ENCODE peak calls at places on chromosomes 13 and 19, in nine cellular contexts. One of them, this sample, is unnamed.
A peak's percentile ranks its signal among the peaks of the same experiment; 100 is the strongest.

GRCh38 chr13:49997935-49998334 is 1.1 kb downstream of the TRIM13 start:
- DNase-seq in Calu3: no peak
- DNase-seq in body of pancreas: no peak
- DNase-seq in germinal center: no peak
- DNase-seq in glutamatergic neuron: no peak
- DNase-seq in AG09319: no peak
- DNase-seq in endothelial cell: no peak
- DNase-seq in stimulated activated CD4-positive, alpha-beta T cell treated with anti-CD3 and anti-CD28 coated beads, Interleukin-12 subunit alpha, Interleukin-12 subunit beta, amount 100 ng/mL, for 4 hours: no peak
- DNase-seq in activated T-helper 1 cell treated with anti-CD3 and anti-CD28 coated beads, Interleukin-12 subunit alpha, Interleukin-12 subunit beta, Interleukin-2, Interleukin-4 antibody, amounts not matched to agents 30 ng/mL and 10 ng/mL and 1 ng/mL, durations not matched to agents 14 hours and 24 hours and 36 hours: no peak
- DNase-seq in this sample: no peak

GRCh38 chr19:38378866-38379265 is 4.5 kb downstream of the PSMD8 start:
- DNase-seq in endothelial cell: no peak
- DNase-seq in activated T-helper 1 cell treated with anti-CD3 and anti-CD28 coated beads, Interleukin-12 subunit alpha, Interleukin-12 subunit beta, Interleukin-2, Interleukin-4 antibody, amounts not matched to agents 30 ng/mL and 10 ng/mL and 1 ng/mL, durations not matched to agents 14 hours and 24 hours and 36 hours: no peak
- DNase-seq in AG09319: no peak
- DNase-seq in body of pancreas: no peak
- DNase-seq in Calu3: no peak
- DNase-seq in germinal center: no peak
- DNase-seq in stimulated activated CD4-positive, alpha-beta T cell treated with anti-CD3 and anti-CD28 coated beads, Interleukin-12 subunit alpha, Interleukin-12 subunit beta, amount 100 ng/mL, for 4 hours: no peak
- DNase-seq in glutamatergic neuron: no peak
- DNase-seq in this sample: no peak

GRCh38 chr19:9789066-9789465 is 20.5 kb upstream of the ZNF846 start:
- DNase-seq in glutamatergic neuron: no peak
- DNase-seq in germinal center: no peak
- DNase-seq in Calu3: no peak
- DNase-seq in body of pancreas: no peak
- DNase-seq in endothelial cell: no peak
- DNase-seq in stimulated activated CD4-positive, alpha-beta T cell treated with anti-CD3 and anti-CD28 coated beads, Interleukin-12 subunit alpha, Interleukin-12 subunit beta, amount 100 ng/mL, for 4 hours: no peak
- DNase-seq in AG09319: no peak
- DNase-seq in activated T-helper 1 cell treated with anti-CD3 and anti-CD28 coated beads, Interleukin-12 subunit alpha, Interleukin-12 subunit beta, Interleukin-2, Interleukin-4 antibody, amounts not matched to agents 30 ng/mL and 10 ng/mL and 1 ng/mL, durations not matched to agents 14 hours and 24 hours and 36 hours: no peak
- DNase-seq in this sample: no peak

GRCh38 chr19:48896191-48896720 is 2.3 kb downstream of the TULP2 start:
- DNase-seq in Calu3: no peak
- DNase-seq in endothelial cell: no peak
- DNase-seq in AG09319: no peak
- DNase-seq in body of pancreas: peak; percentile 68
- DNase-seq in germinal center: peak; percentile 84
- DNase-seq in stimulated activated CD4-positive, alpha-beta T cell treated with anti-CD3 and anti-CD28 coated beads, Interleukin-12 subunit alpha, Interleukin-12 subunit beta, amount 100 ng/mL, for 4 hours: peak; percentile 49
- DNase-seq in activated T-helper 1 cell treated with anti-CD3 and anti-CD28 coated beads, Interleukin-12 subunit alpha, Interleukin-12 subunit beta, Interleukin-2, Interleukin-4 antibody, amounts not matched to agents 30 ng/mL and 10 ng/mL and 1 ng/mL, durations not matched to agents 14 hours and 24 hours and 36 hours: no peak
- DNase-seq in glutamatergic neuron: peak; percentile 58
- DNase-seq in this sample: no peak

GRCh38 chr19:16739546-16739945 is 19.9 kb downstream of the NWD1 start:
- DNase-seq in body of pancreas: no peak
- DNase-seq in germinal center: no peak
- DNase-seq in Calu3: no peak
- DNase-seq in endothelial cell: peak; percentile 42
- DNase-seq in AG09319: no peak
- DNase-seq in activated T-helper 1 cell treated with anti-CD3 and anti-CD28 coated beads, Interleukin-12 subunit alpha, Interleukin-12 subunit beta, Interleukin-2, Interleukin-4 antibody, amounts not matched to agents 30 ng/mL and 10 ng/mL and 1 ng/mL, durations not matched to agents 14 hours and 24 hours and 36 hours: no peak
- DNase-seq in stimulated activated CD4-positive, alpha-beta T cell treated with anti-CD3 and anti-CD28 coated beads, Interleukin-12 subunit alpha, Interleukin-12 subunit beta, amount 100 ng/mL, for 4 hours: no peak
- DNase-seq in glutamatergic neuron: no peak
- DNase-seq in this sample: no peak

GRCh38 chr19:34375598-34375997 is 10.6 kb downstream of the GPI start:
- DNase-seq in AG09319: no peak
- DNase-seq in stimulated activated CD4-positive, alpha-beta T cell treated with anti-CD3 and anti-CD28 coated beads, Interleukin-12 subunit alpha, Interleukin-12 subunit beta, amount 100 ng/mL, for 4 hours: no peak
- DNase-seq in Calu3: no peak
- DNase-seq in germinal center: no peak
- DNase-seq in glutamatergic neuron: no peak
- DNase-seq in body of pancreas: no peak
- DNase-seq in endothelial cell: no peak
- DNase-seq in activated T-helper 1 cell treated with anti-CD3 and anti-CD28 coated beads, Interleukin-12 subunit alpha, Interleukin-12 subunit beta, Interleukin-2, Interleukin-4 antibody, amounts not matched to agents 30 ng/mL and 10 ng/mL and 1 ng/mL, durations not matched to agents 14 hours and 24 hours and 36 hours: no peak
- DNase-seq in this sample: no peak

GRCh38 chr19:29106353-29106885 is 106.5 kb downstream of the UQCRFS1 start:
- DNase-seq in Calu3: no peak
- DNase-seq in body of pancreas: no peak
- DNase-seq in AG09319: no peak
- DNase-seq in stimulated activated CD4-positive, alpha-beta T cell treated with anti-CD3 and anti-CD28 coated beads, Interleukin-12 subunit alpha, Interleukin-12 subunit beta, amount 100 ng/mL, for 4 hours: no peak
- DNase-seq in activated T-helper 1 cell treated with anti-CD3 and anti-CD28 coated beads, Interleukin-12 subunit alpha, Interleukin-12 subunit beta, Interleukin-2, Interleukin-4 antibody, amounts not matched to agents 30 ng/mL and 10 ng/mL and 1 ng/mL, durations not matched to agents 14 hours and 24 hours and 36 hours: no peak
- DNase-seq in glutamatergic neuron: no peak
- DNase-seq in endothelial cell: no peak
- DNase-seq in germinal center: no peak
- DNase-seq in this sample: no peak

GRCh38 chr13:112583592-112584277 is 4.2 kb downstream of the TUBGCP3 start:
- DNase-seq in Calu3: no peak
- DNase-seq in glutamatergic neuron: no peak
- DNase-seq in AG09319: no peak
- DNase-seq in activated T-helper 1 cell treated with anti-CD3 and anti-CD28 coated beads, Interleukin-12 subunit alpha, Interleukin-12 subunit beta, Interleukin-2, Interleukin-4 antibody, amounts not matched to agents 30 ng/mL and 10 ng/mL and 1 ng/mL, durations not matched to agents 14 hours and 24 hours and 36 hours: no peak
- DNase-seq in stimulated activated CD4-positive, alpha-beta T cell treated with anti-CD3 and anti-CD28 coated beads, Interleukin-12 subunit alpha, Interleukin-12 subunit beta, amount 100 ng/mL, for 4 hours: no peak
- DNase-seq in body of pancreas: peak; percentile 68
- DNase-seq in germinal center: peak; percentile 76
- DNase-seq in endothelial cell: no peak
- DNase-seq in this sample: no peak

GRCh38 chr19:48041877-48042580 is 1.9 kb downstream of the CABP5 start:
- DNase-seq in germinal center: no peak
- DNase-seq in glutamatergic neuron: no peak
- DNase-seq in endothelial cell: no peak
- DNase-seq in activated T-helper 1 cell treated with anti-CD3 and anti-CD28 coated beads, Interleukin-12 subunit alpha, Interleukin-12 subunit beta, Interleukin-2, Interleukin-4 antibody, amounts not matched to agents 30 ng/mL and 10 ng/mL and 1 ng/mL, durations not matched to agents 14 hours and 24 hours and 36 hours: no peak
- DNase-seq in stimulated activated CD4-positive, alpha-beta T cell treated with anti-CD3 and anti-CD28 coated beads, Interleukin-12 subunit alpha, Interleukin-12 subunit beta, amount 100 ng/mL, for 4 hours: no peak
- DNase-seq in Calu3: no peak
- DNase-seq in body of pancreas: no peak
- DNase-seq in AG09319: no peak
- DNase-seq in this sample: no peak

GRCh38 chr13:83618966-83619365 is 263.3 kb downstream of the SLITRK1 start:
- DNase-seq in AG09319: no peak
- DNase-seq in activated T-helper 1 cell treated with anti-CD3 and anti-CD28 coated beads, Interleukin-12 subunit alpha, Interleukin-12 subunit beta, Interleukin-2, Interleukin-4 antibody, amounts not matched to agents 30 ng/mL and 10 ng/mL and 1 ng/mL, durations not matched to agents 14 hours and 24 hours and 36 hours: no peak
- DNase-seq in body of pancreas: no peak
- DNase-seq in glutamatergic neuron: no peak
- DNase-seq in endothelial cell: no peak
- DNase-seq in Calu3: no peak
- DNase-seq in stimulated activated CD4-positive, alpha-beta T cell treated with anti-CD3 and anti-CD28 coated beads, Interleukin-12 subunit alpha, Interleukin-12 subunit beta, amount 100 ng/mL, for 4 hours: no peak
- DNase-seq in germinal center: no peak
- DNase-seq in this sample: no peak